ENCODE peak calls at places on chromosomes 13 and 19, in nine cellular contexts. M is mucosa of descending colon, Z is breast epithelium, B is heart left ventricle, U is cardiac muscle cell, A is mammary epithelial cell, D is pancreas, L is BE2C, S is lower lobe of right lung. X is an unnamed sample. For H3K4me1 and H3K9me3, the result is how much of the 10 kb centered on the place peaks cover.

GRCh38 chr13:42981853-42982252 is 10.2 kb downstream of the EPSTI1 start:
- DNase-seq in M (no peak), Z (no peak), B (no peak), U (no peak), A (peak), D (no peak), L (no peak), S (no peak), X (no peak)

GRCh38 chr19:45878043-45878794 is 7.7 kb downstream of the IRF2BP1 start:
- DNase-seq in M (peak), Z (peak), B (peak), U (no peak), A (no peak), D (peak), L (no peak), S (no peak), X (no peak)

GRCh38 chr13:98547455-98547854 is 29.5 kb downstream of the STK24 start:
- DNase-seq in M (no peak), Z (no peak), B (no peak), U (no peak), A (no peak), D (no peak), L (no peak), S (no peak), X (no peak)

GRCh38 chr13:84430441-84430840 is 548.2 kb upstream of the SLITRK1 start:
- DNase-seq in M (no peak), Z (no peak), B (no peak), U (no peak), A (no peak), D (no peak), L (no peak), S (no peak), X (no peak)

GRCh38 chr19:4365341-4365740 is 22.0 kb downstream of the MPND start:
- DNase-seq in M (peak), Z (no peak), B (no peak), U (no peak), A (no peak), D (peak), L (no peak), S (peak), X (no peak)

GRCh38 chr13:98977568-98978270 is at the start of gene DOCK9:
- DNase-seq in M (peak), Z (peak), B (peak), U (peak), A (peak), D (peak), L (no peak), S (peak), X (no peak)

GRCh38 chr19:7888145-7888825 is at the start of gene LRRC8E:
- DNase-seq in M (peak), Z (peak), B (no peak), U (peak), A (peak), D (peak), L (peak), S (peak), X (peak)

GRCh38 chr19:50817941-50818858 is 5.4 kb downstream of the KLK1 start:
- DNase-seq in M (peak), Z (no peak), B (peak), U (peak), A (no peak), D (peak), L (peak), S (peak), X (peak)

GRCh38 chr13:84574851-84575250 is 692.6 kb upstream of the SLITRK1 start:
- DNase-seq in M (no peak), Z (no peak), B (no peak), U (peak), A (no peak), D (no peak), L (no peak), S (no peak), X (peak)

GRCh38 chr13:46348976-46349375 is 38.1 kb downstream of the RUBCNL start:
- DNase-seq in M (no peak), Z (no peak), B (no peak), U (no peak), A (peak), D (no peak), L (no peak), S (no peak), X (peak)

GRCh38 chr19:51070334-51070886 is 5.5 kb upstream of the KLK13 start:
- DNase-seq in M (no peak), Z (no peak), B (no peak), U (no peak), A (no peak), D (no peak), L (no peak), S (no peak), X (no peak)

GRCh38 chr13:28246891-28247290 is 108.5 kb downstream of the PAN3 start:
- DNase-seq in M (no peak), Z (no peak), B (no peak), U (no peak), A (no peak), D (no peak), L (no peak), S (no peak), X (no peak)

GRCh38 chr13:61410669-61411297 is 4.9 kb downstream of the PCDH20 start:
- DNase-seq in M (no peak), Z (no peak), B (no peak), U (peak), A (no peak), D (no peak), L (no peak), S (no peak), X (peak)

GRCh38 chr13:71634605-71635443 is 232.2 kb downstream of the DACH1 start:
- DNase-seq in M (no peak), Z (no peak), B (no peak), U (peak), A (no peak), D (no peak), L (no peak), S (no peak), X (peak)
- H3K4me3 ChIP-seq in M (no peak), Z (no peak), B (no peak), U (no peak), A (no peak), D (no peak), L (no peak), S (no peak), X (no peak)

DNA sequence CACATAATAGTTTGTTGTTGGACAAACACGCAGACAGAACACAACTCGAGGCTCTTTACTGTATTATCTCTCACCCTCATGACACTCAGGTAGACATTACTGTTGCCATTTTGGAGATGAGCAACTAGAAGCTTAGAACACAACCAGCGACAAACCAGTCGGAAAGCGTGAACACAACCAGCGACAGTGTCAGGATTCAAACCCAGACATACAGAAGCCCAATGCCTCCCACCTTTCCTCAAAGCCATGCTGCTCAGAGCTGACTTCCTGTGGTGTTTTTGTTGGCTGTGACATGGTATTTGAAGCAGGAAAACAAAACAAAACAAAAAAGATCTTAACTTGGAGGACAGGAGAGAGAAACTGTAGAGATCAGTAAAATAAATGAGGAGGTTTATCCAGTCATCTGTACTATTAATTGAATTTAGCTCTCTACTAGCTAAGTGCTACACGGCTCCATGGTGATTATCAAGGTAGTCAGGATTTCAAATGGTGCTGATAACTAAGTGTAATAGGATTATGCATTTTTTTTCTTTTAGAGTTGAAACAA is 92.1 kb downstream of the STARD13 start:
- DNase-seq in M (no peak), Z (no peak), B (no peak), U (peak), A (no peak), D (no peak), L (peak), S (no peak), X (peak)
- H3K4me1 ChIP-seq in M (under half), Z (under half), B (under half), U (under half), A (under half), D (under half), L (under half), S (half or more), X (half or more)

GRCh38 chr13:19148561-19148960 is 33.1 kb downstream of the TUBA3C start:
- DNase-seq in M (no peak), Z (no peak), B (no peak), U (no peak), A (no peak), D (no peak), L (no peak), S (no peak), X (no peak)
- H3K9me3 ChIP-seq in M (half or more), Z (under half), B (under half), U (under half), A (under half), D (under half), L (under half), S (under half), X (under half)

GRCh38 chr19:49767967-49768581 is 1.3 kb downstream of the AP2A1 start:
- DNase-seq in M (no peak), Z (no peak), B (no peak), U (peak), A (no peak), D (no peak), L (no peak), S (no peak), X (no peak)

GRCh38 chr19:49766007-49766937 is 529 bp upstream of the AP2A1 start:
- DNase-seq in M (peak), Z (peak), B (peak), U (peak), A (peak), D (peak), L (peak), S (peak), X (peak)

GRCh38 chr19:49766938-49767315 is at the start of gene AP2A1:
- DNase-seq in M (no peak), Z (no peak), B (no peak), U (no peak), A (no peak), D (no peak), L (no peak), S (no peak), X (no peak)

GRCh38 chr19:49764341-49764740 is 1.2 kb upstream of the TSKS start:
- DNase-seq in M (no peak), Z (no peak), B (no peak), U (no peak), A (no peak), D (no peak), L (no peak), S (no peak), X (no peak)

DNA sequence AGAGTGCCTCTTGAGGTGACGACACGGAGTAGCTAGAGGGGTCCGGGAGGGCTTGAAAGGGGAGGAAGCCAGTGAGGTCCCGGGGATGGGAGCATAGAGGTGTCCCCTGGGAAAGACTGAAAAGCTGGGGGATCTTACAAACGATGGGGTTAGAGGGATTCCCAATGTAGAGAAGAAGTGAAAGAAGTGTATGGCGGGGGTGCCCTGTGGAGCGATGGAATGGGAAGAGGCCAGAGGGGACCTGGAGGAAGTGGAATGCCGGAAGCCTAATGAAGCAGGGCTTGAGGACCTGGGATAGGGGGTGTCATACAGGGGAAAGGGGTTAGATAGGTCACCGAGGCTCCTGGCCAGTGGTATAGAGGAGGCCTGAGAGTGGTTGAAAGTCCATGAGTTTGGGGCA is 579 bp downstream of the AP2A1 start:
- DNase-seq in M (no peak), Z (no peak), B (no peak), U (peak), A (no peak), D (no peak), L (no peak), S (no peak), X (no peak)
- H3K4me3 ChIP-seq in M (peak), Z (peak), B (peak), U (peak), A (peak), D (peak), L (peak), S (peak), X (peak)

X was measured in A673.